ENCODE peak calls at places on chromosomes 12 and 14, in eight cellular contexts. F is T-helper 9 cell; G is stimulated activated CD4-positive, alpha-beta T cell treated with anti-CD3 and anti-CD28 coated beads, Interleukin-1b, Interleukin-23, amount 100 ng/mL, for 1 hour; I is lung microvascular endothelial cell; J is NCI-H510A; H is AG04450; N is right cardiac atrium; O is neuronal stem cell. C is an unnamed sample.
A peak's percentile ranks its signal among the peaks of the same experiment; 100 is the strongest.

GRCh38 chr12:26187429-26187828 is 7.9 kb upstream of the SSPN start:
- DNase-seq in F (no peak), G (no peak), I (no peak), J (no peak), H (no peak), N (no peak), O (no peak), C (no peak)

GRCh38 chr14:53842938-53843337 is 113.7 kb downstream of the BMP4 start:
- DNase-seq in F (no peak), G (no peak), I (peak; percentile 15), J (no peak), H (no peak), N (no peak), O (no peak), C (no peak)

GRCh38 chr12:6110006-6110405 is 14.5 kb downstream of the VWF start:
- DNase-seq in F (no peak), G (no peak), I (no peak), J (no peak), H (no peak), N (no peak), O (no peak), C (no peak)

GRCh38 chr14:42023452-42023851 is 416.8 kb downstream of the LRFN5 start:
- DNase-seq in F (no peak), G (no peak), I (no peak), J (no peak), H (no peak), N (no peak), O (no peak), C (no peak)

GRCh38 chr14:100423421-100424010 is 100.4 kb downstream of the SLC25A47 start:
- DNase-seq in F (no peak), G (no peak), I (no peak), J (no peak), H (no peak), N (no peak), O (no peak), C (no peak)

GRCh38 chr12:51118706-51119105 is 35.3 kb upstream of the CSRNP2 start:
- DNase-seq in F (no peak), G (no peak), I (no peak), J (no peak), H (peak; percentile 27), N (no peak), O (no peak), C (peak; percentile 73)

GRCh38 chr12:131929530-131930456 is 717 bp downstream of the PUS1 start:
- DNase-seq in F (peak; percentile 23), G (no peak), I (peak; percentile 34), J (peak; percentile 56), H (no peak), N (peak; percentile 61), O (no peak), C (peak; percentile 12)

GRCh38 chr14:50312734-50313054 is 570 bp downstream of the DMAC2L start:
- DNase-seq in F (no peak), G (no peak), I (no peak), J (peak; percentile 40), H (no peak), N (no peak), O (no peak), C (no peak)

GRCh38 chr12:66453111-66453510 is 150.8 kb downstream of the HELB start:
- DNase-seq in F (no peak), G (no peak), I (no peak), J (no peak), H (no peak), N (no peak), O (no peak), C (no peak)

GRCh38 chr14:104595911-104596450 is 8.6 kb downstream of the TMEM179 start:
- DNase-seq in F (no peak), G (no peak), I (no peak), J (no peak), H (no peak), N (no peak), O (no peak), C (no peak)

GRCh38 chr14:54310151-54310851 is 86.5 kb upstream of the CDKN3 start:
- DNase-seq in F (no peak), G (no peak), I (peak; percentile 20), J (no peak), H (no peak), N (no peak), O (no peak), C (no peak)

GRCh38 chr12:115468087-115468510 is 784.1 kb upstream of the TBX3 start:
- DNase-seq in F (no peak), G (no peak), I (peak; percentile 40), J (no peak), H (no peak), N (no peak), O (no peak), C (no peak)

GRCh38 chr12:105598032-105598431 is 267.5 kb downstream of the C12orf75 start:
- DNase-seq in F (no peak), G (no peak), I (no peak), J (no peak), H (no peak), N (no peak), O (no peak), C (no peak)

GRCh38 chr12:132284071-132284492 is 45.3 kb downstream of the GALNT9 start:
- DNase-seq in F (no peak), G (no peak), I (peak; percentile 69), J (no peak), H (no peak), N (peak; percentile 35), O (no peak), C (peak; percentile 4)

GRCh38 chr14:92316937-92317336 is 6.0 kb upstream of the SLC24A4 start:
- DNase-seq in F (no peak), G (no peak), I (no peak), J (no peak), H (no peak), N (no peak), O (no peak), C (no peak)

GRCh38 chr14:73242274-73242960 is 5.1 kb downstream of the PAPLN start:
- DNase-seq in F (no peak), G (no peak), I (no peak), J (no peak), H (no peak), N (peak; percentile 49), O (no peak), C (no peak)

GRCh38 chr14:79464468-79464867 is 746.8 kb downstream of the DIO2 start:
- DNase-seq in F (no peak), G (no peak), I (no peak), J (no peak), H (no peak), N (no peak), O (no peak), C (no peak)

GRCh38 chr12:29066061-29066588 is 83.0 kb upstream of the FAR2 start:
- DNase-seq in F (no peak), G (no peak), I (peak; percentile 57), J (no peak), H (no peak), N (peak; percentile 42), O (peak; percentile 31), C (peak; percentile 62)

GRCh38 chr14:22623047-22623446 is 21.1 kb downstream of the OR6J1 start:
- DNase-seq in F (no peak), G (no peak), I (peak; percentile 63), J (no peak), H (no peak), N (no peak), O (no peak), C (no peak)

GRCh38 chr14:68507544-68508081 is 285.3 kb downstream of the ZFP36L1 start:
- DNase-seq in F (peak; percentile 47), G (peak; percentile 32), I (no peak), J (peak; percentile 38), H (no peak), N (no peak), O (no peak), C (no peak)

GRCh38 chr14:103548463-103549351 is 13.8 kb downstream of the BAG5 start:
- DNase-seq in F (no peak), G (no peak), I (no peak), J (no peak), H (no peak), N (peak; percentile 58), O (no peak), C (no peak)

C was measured in AG10803.